ENCODE peak calls at places on chromosomes 5 and 9, in four cellular contexts. One of them, this sample, is unnamed.

GRCh38 chr5:17248999-17249634 is 31.7 kb downstream of the BASP1 start:
- DNase-seq in upper lobe of right lung: no peak
- DNase-seq in thoracic aorta: no peak
- DNase-seq in spleen: no peak
- DNase-seq in this sample: peak

GRCh38 chr5:122507581-122507980 is 195.5 kb downstream of the SNCAIP start:
- DNase-seq in upper lobe of right lung: no peak
- DNase-seq in thoracic aorta: no peak
- DNase-seq in spleen: no peak
- DNase-seq in this sample: no peak

GRCh38 chr5:22391956-22392355 is 461.2 kb downstream of the CDH12 start:
- DNase-seq in upper lobe of right lung: no peak
- DNase-seq in thoracic aorta: no peak
- DNase-seq in spleen: no peak
- DNase-seq in this sample: no peak

GRCh38 chr9:126836216-126836615 is 24.2 kb upstream of the ZBTB34 start:
- DNase-seq in upper lobe of right lung: no peak
- DNase-seq in thoracic aorta: no peak
- DNase-seq in spleen: no peak
- DNase-seq in this sample: peak

GRCh38 chr5:9455826-9456434 is 89.9 kb downstream of the SEMA5A start:
- DNase-seq in upper lobe of right lung: no peak
- DNase-seq in thoracic aorta: no peak
- DNase-seq in spleen: no peak
- DNase-seq in this sample: no peak

GRCh38 chr9:133258061-133259015 is 16.7 kb downstream of the ABO start:
- DNase-seq in upper lobe of right lung: no peak
- DNase-seq in thoracic aorta: no peak
- DNase-seq in spleen: no peak
- DNase-seq in this sample: no peak

GRCh38 chr5:134175874-134176522 is 752 bp downstream of the SKP1 start:
- DNase-seq in upper lobe of right lung: no peak
- DNase-seq in thoracic aorta: peak
- DNase-seq in spleen: no peak
- DNase-seq in this sample: peak

GRCh38 chr9:89530721-89531120 is 32.8 kb upstream of the SEMA4D start:
- DNase-seq in upper lobe of right lung: no peak
- DNase-seq in thoracic aorta: no peak
- DNase-seq in spleen: no peak
- DNase-seq in this sample: no peak

GRCh38 chr5:118963169-118963568 is 25.2 kb downstream of the DTWD2 start:
- DNase-seq in upper lobe of right lung: no peak
- DNase-seq in thoracic aorta: no peak
- DNase-seq in spleen: no peak
- DNase-seq in this sample: no peak

GRCh38 chr5:77628840-77629552 is 9.5 kb downstream of the OTP start:
- DNase-seq in upper lobe of right lung: no peak
- DNase-seq in thoracic aorta: no peak
- DNase-seq in spleen: no peak
- DNase-seq in this sample: no peak

GRCh38 chr9:104232781-104233341 is 138.8 kb downstream of the SMC2 start:
- DNase-seq in upper lobe of right lung: no peak
- DNase-seq in thoracic aorta: no peak
- DNase-seq in spleen: no peak
- DNase-seq in this sample: peak

GRCh38 chr5:61587120-61587519 is 255.1 kb downstream of the ZSWIM6 start:
- DNase-seq in upper lobe of right lung: no peak
- DNase-seq in thoracic aorta: no peak
- DNase-seq in spleen: no peak
- DNase-seq in this sample: no peak
- H3K4me3 ChIP-seq in upper lobe of right lung: no peak
- H3K4me3 ChIP-seq in thoracic aorta: no peak
- H3K4me3 ChIP-seq in spleen: no peak
- H3K4me3 ChIP-seq in this sample: no peak

GRCh38 chr9:135741276-135742219 is 39.6 kb downstream of the KCNT1 start:
- DNase-seq in upper lobe of right lung: no peak
- DNase-seq in thoracic aorta: no peak
- DNase-seq in spleen: no peak
- DNase-seq in this sample: no peak
- H3K4me3 ChIP-seq in upper lobe of right lung: no peak
- H3K4me3 ChIP-seq in thoracic aorta: no peak
- H3K4me3 ChIP-seq in spleen: no peak
- H3K4me3 ChIP-seq in this sample: no peak

GRCh38 chr9:33023661-33024060 is 1.4 kb upstream of the DNAJA1 start:
- DNase-seq in upper lobe of right lung: no peak
- DNase-seq in thoracic aorta: no peak
- DNase-seq in spleen: no peak
- DNase-seq in this sample: no peak
- H3K4me3 ChIP-seq in upper lobe of right lung: peak
- H3K4me3 ChIP-seq in thoracic aorta: peak
- H3K4me3 ChIP-seq in spleen: no peak
- H3K4me3 ChIP-seq in this sample: peak

DNA sequence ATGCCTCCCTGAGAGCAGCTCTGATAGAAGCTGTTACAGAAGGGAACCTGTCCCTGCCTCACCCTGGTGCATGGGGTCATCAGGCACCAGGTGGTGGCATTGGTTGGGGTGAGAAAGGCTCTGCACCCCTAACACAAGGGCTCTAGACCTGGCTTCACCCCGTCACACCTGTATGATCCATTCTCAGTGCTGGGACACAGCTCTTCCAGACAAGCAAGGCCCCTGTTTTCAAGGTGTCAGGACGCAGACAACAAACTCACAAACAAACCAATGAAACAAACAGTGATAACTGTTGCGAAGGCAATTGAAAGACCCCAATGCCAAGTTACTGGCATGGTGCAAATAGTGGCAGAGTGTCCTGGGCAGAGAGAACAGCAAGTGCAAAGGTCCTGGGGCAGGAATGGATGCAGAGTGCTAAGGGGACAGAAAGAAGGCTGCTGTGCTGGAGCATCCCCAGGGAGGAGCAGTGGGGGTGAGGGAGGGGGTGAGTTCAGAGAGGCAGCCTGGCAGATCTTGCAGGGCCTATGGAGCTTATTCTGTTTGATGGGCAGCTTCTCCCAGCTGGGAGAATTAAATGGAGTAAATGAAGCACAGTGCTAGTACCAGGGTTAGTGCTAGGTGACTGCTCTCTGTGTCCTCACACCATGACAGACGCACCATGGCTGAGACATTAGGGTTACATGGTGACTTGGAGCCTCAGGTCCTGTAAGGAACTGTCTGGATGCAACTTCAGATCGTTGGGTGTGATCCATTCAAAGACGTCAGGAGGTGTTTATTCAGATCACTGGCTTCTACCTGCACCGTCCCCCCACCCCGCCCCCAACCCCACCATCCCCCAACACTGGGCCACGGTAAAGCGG is 67.9 kb upstream of the UNC5A start:
- DNase-seq in upper lobe of right lung: peak
- DNase-seq in thoracic aorta: no peak
- DNase-seq in spleen: peak
- DNase-seq in this sample: no peak
- H3K4me3 ChIP-seq in upper lobe of right lung: no peak
- H3K4me3 ChIP-seq in thoracic aorta: no peak
- H3K4me3 ChIP-seq in spleen: no peak
- H3K4me3 ChIP-seq in this sample: no peak

GRCh38 chr5:177594071-177594470 is 2.1 kb downstream of the TMED9 start:
- DNase-seq in upper lobe of right lung: peak
- DNase-seq in thoracic aorta: no peak
- DNase-seq in spleen: peak
- DNase-seq in this sample: no peak

GRCh38 chr5:177595026-177595585 is 3.1 kb downstream of the TMED9 start:
- DNase-seq in upper lobe of right lung: peak
- DNase-seq in thoracic aorta: no peak
- DNase-seq in spleen: peak
- DNase-seq in this sample: no peak

GRCh38 chr5:177592905-177593304 is 902 bp downstream of the TMED9 start:
- DNase-seq in upper lobe of right lung: peak
- DNase-seq in thoracic aorta: no peak
- DNase-seq in spleen: peak
- DNase-seq in this sample: no peak

GRCh38 chr5:177592010-177592834 is at the start of gene TMED9:
- DNase-seq in upper lobe of right lung: peak
- DNase-seq in thoracic aorta: peak
- DNase-seq in spleen: peak
- DNase-seq in this sample: peak

GRCh38 chr5:177593511-177593910 is 1.5 kb downstream of the TMED9 start:
- DNase-seq in upper lobe of right lung: peak
- DNase-seq in thoracic aorta: no peak
- DNase-seq in spleen: peak
- DNase-seq in this sample: no peak
- H3K4me3 ChIP-seq in upper lobe of right lung: peak
- H3K4me3 ChIP-seq in thoracic aorta: no peak
- H3K4me3 ChIP-seq in spleen: peak
- H3K4me3 ChIP-seq in this sample: peak

GRCh38 chr9:97503862-97504210 is 2.4 kb downstream of the TMOD1 start:
- DNase-seq in upper lobe of right lung: no peak
- DNase-seq in thoracic aorta: no peak
- DNase-seq in spleen: no peak
- DNase-seq in this sample: no peak

GRCh38 chr9:97504381-97505216 is 3.1 kb downstream of the TMOD1 start:
- DNase-seq in upper lobe of right lung: no peak
- DNase-seq in thoracic aorta: no peak
- DNase-seq in spleen: no peak
- DNase-seq in this sample: no peak

GRCh38 chr9:97501972-97502221 is 431 bp downstream of the TMOD1 start:
- DNase-seq in upper lobe of right lung: no peak
- DNase-seq in thoracic aorta: no peak
- DNase-seq in spleen: peak
- DNase-seq in this sample: no peak

GRCh38 chr9:97502222-97502983 is 937 bp downstream of the TMOD1 start:
- DNase-seq in upper lobe of right lung: no peak
- DNase-seq in thoracic aorta: no peak
- DNase-seq in spleen: no peak
- DNase-seq in this sample: no peak

GRCh38 chr9:97502984-97503861 is 1.8 kb downstream of the TMOD1 start:
- DNase-seq in upper lobe of right lung: no peak
- DNase-seq in thoracic aorta: no peak
- DNase-seq in spleen: no peak
- DNase-seq in this sample: no peak
- H3K4me3 ChIP-seq in upper lobe of right lung: peak
- H3K4me3 ChIP-seq in thoracic aorta: peak
- H3K4me3 ChIP-seq in spleen: peak
- H3K4me3 ChIP-seq in this sample: no peak

DNA sequence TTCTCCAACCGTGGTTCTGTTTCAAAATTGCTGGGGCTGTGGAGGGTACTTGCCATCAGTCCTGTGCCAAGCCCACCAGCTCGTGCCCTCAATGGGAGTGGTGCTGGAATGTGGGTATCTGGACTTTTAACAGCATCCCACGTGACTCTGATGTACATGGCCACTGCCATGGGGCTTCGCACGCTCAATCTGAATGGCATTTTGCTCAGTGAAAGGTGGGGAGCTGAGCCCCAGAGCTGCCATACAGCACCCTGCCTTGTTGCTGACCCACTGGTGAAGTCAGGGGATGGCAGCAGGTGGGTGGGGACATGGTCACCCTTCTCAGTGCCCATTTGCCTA is 16.6 kb upstream of the SYNPO start:
- DNase-seq in upper lobe of right lung: no peak
- DNase-seq in thoracic aorta: no peak
- DNase-seq in spleen: no peak
- DNase-seq in this sample: no peak
- H3K4me3 ChIP-seq in upper lobe of right lung: no peak
- H3K4me3 ChIP-seq in thoracic aorta: peak
- H3K4me3 ChIP-seq in spleen: peak
- H3K4me3 ChIP-seq in this sample: no peak

GRCh38 chr9:128098936-128099931 is 28.3 kb downstream of the PTGES2 start:
- DNase-seq in upper lobe of right lung: no peak
- DNase-seq in thoracic aorta: no peak
- DNase-seq in spleen: peak
- DNase-seq in this sample: peak
- H3K4me3 ChIP-seq in upper lobe of right lung: peak
- H3K4me3 ChIP-seq in thoracic aorta: peak
- H3K4me3 ChIP-seq in spleen: peak
- H3K4me3 ChIP-seq in this sample: peak

DNA sequence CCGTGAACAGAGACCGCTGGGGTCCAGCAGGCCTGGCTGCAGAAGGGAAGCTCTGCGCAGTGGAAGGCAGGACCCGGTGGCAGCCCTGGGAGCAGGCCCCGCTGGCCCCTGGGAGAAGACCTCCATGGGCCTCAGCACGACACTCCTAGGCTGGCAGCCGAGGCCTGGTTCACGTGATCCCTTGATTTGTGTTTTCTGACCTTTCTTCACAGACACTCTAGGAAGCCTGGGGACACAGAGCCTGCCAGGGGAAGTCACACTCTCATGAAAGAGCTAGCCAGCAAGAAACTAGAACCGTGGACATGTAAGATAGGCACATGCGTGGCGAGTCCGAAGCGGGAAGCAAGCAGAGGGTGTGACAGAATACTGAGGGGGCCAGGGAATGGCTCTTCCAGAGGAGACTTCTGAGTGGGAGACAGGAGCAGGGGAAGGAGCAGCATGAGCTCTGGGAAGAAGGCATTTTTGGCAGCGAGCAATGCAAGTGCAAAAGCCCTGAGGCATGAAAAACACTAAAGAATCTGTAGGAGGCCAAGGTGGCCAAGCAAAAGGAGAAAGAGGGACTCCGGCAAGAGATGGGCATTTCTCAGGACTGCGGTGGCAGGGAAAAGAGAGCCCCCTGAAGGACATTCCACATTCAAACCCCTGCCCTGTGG is 26.6 kb upstream of the IL17B start:
- DNase-seq in upper lobe of right lung: no peak
- DNase-seq in thoracic aorta: no peak
- DNase-seq in spleen: no peak
- DNase-seq in this sample: peak
- H3K4me3 ChIP-seq in upper lobe of right lung: peak
- H3K4me3 ChIP-seq in thoracic aorta: peak
- H3K4me3 ChIP-seq in spleen: no peak
- H3K4me3 ChIP-seq in this sample: peak

This sample was measured in AG10803.